ENCODE peak calls at places on chromosomes 7 and 10, in six cellular contexts. N is transverse colon, U is mammary epithelial cell, B is left lung, Z is fibroblast of villous mesenchyme, O is A549. P is an unnamed sample.

GRCh38 chr7:102836206-102836938 is 76.4 kb upstream of the LRRC17 start:
- DNase-seq in Z (peak), B (no peak), O (peak), U (peak), N (no peak), P (peak)

GRCh38 chr10:12782537-12782936 is 219.0 kb downstream of the CCDC3 start:
- DNase-seq in Z (peak), U (peak), O (peak), N (peak), B (no peak), P (peak)

GRCh38 chr7:134995239-134996096 is 9.2 kb downstream of the AGBL3 start:
- DNase-seq in U (no peak), O (no peak), N (no peak), Z (no peak), B (no peak), P (no peak)

GRCh38 chr10:27893320-27894014 is 105.4 kb downstream of the ODAD2 start:
- DNase-seq in O (no peak), Z (peak), U (peak), B (no peak), N (no peak), P (peak)

GRCh38 chr10:60149003-60149402 is 240.7 kb downstream of the ANK3 start:
- DNase-seq in B (no peak), N (peak), O (no peak), Z (no peak), U (peak), P (no peak)

GRCh38 chr7:37354661-37355131 is 94.0 kb downstream of the ELMO1 start:
- DNase-seq in N (peak), U (peak), Z (peak), O (no peak), B (peak), P (no peak)

GRCh38 chr10:79248341-79248931 is 98.8 kb upstream of the PPIF start:
- DNase-seq in B (peak), Z (peak), N (peak), O (no peak), U (no peak), P (no peak)

GRCh38 chr7:77368974-77369373 is 47.2 kb downstream of the GSAP start:
- DNase-seq in N (no peak), U (no peak), O (no peak), B (no peak), Z (peak), P (peak)

GRCh38 chr10:21048086-21048485 is 151.0 kb upstream of the NEBL start:
- DNase-seq in B (no peak), Z (no peak), N (no peak), O (peak), U (no peak), P (no peak)

GRCh38 chr10:47183726-47184084 is 116.3 kb upstream of the GDF10 start:
- DNase-seq in O (no peak), B (no peak), Z (no peak), N (no peak), U (peak), P (no peak)

GRCh38 chr7:130137207-130137606 is 66.9 kb downstream of the KLHDC10 start:
- DNase-seq in O (no peak), B (no peak), Z (no peak), U (no peak), N (no peak), P (no peak)

GRCh38 chr7:815284-816216 is 16.7 kb upstream of the SUN1 start:
- DNase-seq in B (peak), U (no peak), N (peak), O (peak), Z (no peak), P (no peak)

GRCh38 chr10:53357587-53357986 is 585.0 kb upstream of the MBL2 start:
- DNase-seq in Z (no peak), B (no peak), O (no peak), U (peak), N (no peak), P (no peak)

GRCh38 chr10:124497196-124497990 is 35.8 kb downstream of the LHPP start:
- DNase-seq in Z (no peak), O (no peak), B (no peak), U (no peak), N (no peak), P (no peak)

GRCh38 chr10:121536271-121536918 is 61.8 kb downstream of the FGFR2 start:
- DNase-seq in U (no peak), Z (no peak), N (no peak), O (no peak), B (no peak), P (no peak)

GRCh38 chr7:129884495-129884894 is 68.3 kb downstream of the UBE2H start:
- DNase-seq in O (no peak), B (no peak), Z (no peak), U (no peak), N (no peak), P (no peak)

GRCh38 chr7:22561895-22562593 is 62.1 kb upstream of the STEAP1B start:
- DNase-seq in O (peak), N (no peak), B (no peak), Z (no peak), U (peak), P (peak)

GRCh38 chr10:108465871-108466641 is 1301.5 kb upstream of the SORCS1 start:
- DNase-seq in Z (peak), B (peak), U (peak), N (peak), O (no peak), P (peak)

GRCh38 chr10:11555556-11555955 is 55.9 kb downstream of the USP6NL start:
- DNase-seq in Z (no peak), U (no peak), O (no peak), N (no peak), B (no peak), P (no peak)
- H3K4me3 ChIP-seq in Z (no peak), U (no peak), O (no peak), N (no peak), B (no peak), P (no peak)

GRCh38 chr7:46695045-46695708 is 774.1 kb upstream of the IGFBP3 start:
- DNase-seq in N (no peak), U (no peak), Z (no peak), O (no peak), B (no peak), P (no peak)
- TF ChIP-seq CTCF in N (no peak), U (no peak), Z (peak), O (no peak), B (no peak), P (peak)

GRCh38 chr7:80905334-80905733 is 13.5 kb downstream of the SEMA3C start:
- DNase-seq in U (no peak), B (no peak), Z (peak), N (no peak), O (no peak), P (no peak)
- H3K4me3 ChIP-seq in U (no peak), B (no peak), Z (no peak), N (no peak), O (no peak), P (no peak)

GRCh38 chr7:122532406-122533269 is 166.3 kb downstream of the RNF133 start:
- DNase-seq in N (no peak), Z (peak), U (no peak), B (no peak), O (peak), P (peak)
- TF ChIP-seq CTCF in N (peak), Z (no peak), U (peak), B (peak), O (peak), P (peak)